ENCODE peak calls at places on chromosome 6, in four cellular contexts. I is neuronal stem cell, M is H9, W is H1. X is an unnamed sample.

GRCh38 chr6:152298055-152298647 is 339.0 kb downstream of the SYNE1 start:
- DNase-seq in W (no peak), I (no peak), M (no peak), X (no peak)

GRCh38 chr6:108113557-108114519 is 39.3 kb upstream of the OSTM1 start:
- DNase-seq in M (peak; percentile 81), I (peak; percentile 62), W (no peak), X (peak; percentile 69)

GRCh38 chr6:47195251-47195650 is 114.5 kb downstream of the TNFRSF21 start:
- DNase-seq in I (no peak), W (no peak), M (no peak), X (peak; percentile 88)

GRCh38 chr6:28501259-28501658 is 14.3 kb downstream of the GPX6 start:
- DNase-seq in I (no peak), M (no peak), W (no peak), X (no peak)

GRCh38 chr6:23329091-23329490 is 759.7 kb downstream of the HDGFL1 start:
- DNase-seq in W (no peak), M (no peak), I (no peak), X (no peak)

GRCh38 chr6:17885079-17885478 is 102.4 kb downstream of the KIF13A start:
- DNase-seq in I (no peak), W (no peak), M (no peak), X (no peak)

GRCh38 chr6:108988291-108988690 is 106.4 kb downstream of the SESN1 start:
- DNase-seq in M (no peak), I (no peak), W (no peak), X (no peak)

GRCh38 chr6:117264487-117265424 is 602 bp upstream of the VGLL2 start:
- DNase-seq in M (peak; percentile 39), I (no peak), W (no peak), X (peak; percentile 36)

GRCh38 chr6:136921936-136922679 is at the start of gene SLC35D3:
- DNase-seq in W (no peak), I (peak; percentile 24), M (peak; percentile 56), X (peak; percentile 30)

GRCh38 chr6:44050872-44051421 is 76.3 kb downstream of the MRPL14 start:
- DNase-seq in M (no peak), I (no peak), W (no peak), X (peak; percentile 62)

GRCh38 chr6:32369678-32370077 is 2.0 kb downstream of the TSBP1 start:
- DNase-seq in I (no peak), W (no peak), M (no peak), X (peak; percentile 83)

GRCh38 chr6:133632206-133632605 is 256.7 kb upstream of the TCF21 start:
- DNase-seq in W (no peak), M (no peak), I (no peak), X (peak; percentile 77)

GRCh38 chr6:108524528-108525218 is 36.0 kb upstream of the FOXO3 start:
- DNase-seq in I (no peak), W (no peak), M (no peak), X (peak; percentile 7)

GRCh38 chr6:118387921-118388701 is 160.0 kb upstream of the PLN start:
- DNase-seq in M (no peak), I (no peak), W (no peak), X (peak; percentile 80)

GRCh38 chr6:47343631-47344421 is 34.1 kb upstream of the TNFRSF21 start:
- DNase-seq in M (no peak), W (no peak), I (no peak), X (no peak)

GRCh38 chr6:71406871-71407860 is 118.6 kb downstream of the OGFRL1 start:
- DNase-seq in M (peak; percentile 70), I (no peak), W (no peak), X (no peak)

GRCh38 chr6:71855406-71855805 is 30.9 kb upstream of the RIMS1 start:
- DNase-seq in M (no peak), I (no peak), W (no peak), X (no peak)

GRCh38 chr6:53714888-53715287 is 49.3 kb upstream of the KLHL31 start:
- DNase-seq in W (no peak), I (no peak), M (no peak), X (no peak)
- H2BK15ac ChIP-seq in W (no peak overlapping the region), I (no peak overlapping the region), M (no peak overlapping the region), X (no peak overlapping the region)

GRCh38 chr6:42978487-42978792 is 541 bp downstream of the PEX6 start:
- DNase-seq in M (peak; percentile 41), I (no peak), W (no peak), X (peak; percentile 61)
- H2BK12ac ChIP-seq in M (no peak overlapping the region), I (no peak overlapping the region), W (no peak overlapping the region), X (no peak overlapping the region)

DNA sequence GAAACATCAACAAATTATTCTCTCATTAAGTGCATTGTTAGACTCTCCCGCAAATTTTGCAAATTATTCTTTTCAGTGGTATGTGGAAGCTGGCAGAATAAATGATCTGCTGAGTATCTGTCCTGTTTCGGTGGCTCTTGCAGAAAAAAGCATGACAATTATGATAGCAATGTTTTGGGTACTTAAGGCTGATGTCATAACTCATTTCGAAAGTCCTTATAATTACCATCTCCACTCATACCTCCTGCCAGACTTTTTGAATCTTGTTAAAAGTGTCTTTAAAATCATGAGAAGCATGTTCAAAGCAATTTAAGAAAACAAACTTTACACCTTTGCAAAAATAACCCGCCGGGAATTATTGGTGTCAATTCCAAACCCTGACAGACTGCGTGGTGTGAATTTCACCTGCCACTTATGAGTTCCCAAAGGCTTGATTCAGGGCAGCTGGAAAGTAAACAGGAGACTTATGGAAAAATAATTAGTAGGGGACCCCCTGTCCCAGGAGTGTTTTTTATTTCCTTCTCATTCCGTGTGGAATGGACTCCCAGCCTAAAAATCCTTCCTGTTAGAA is 87.6 kb upstream of the E2F3 start:
- DNase-seq in I (no peak), W (no peak), M (no peak), X (peak; percentile 22)
- H3K79me1 ChIP-seq in I (no peaks in the 10 kb centered on the region), W (no peaks in the 10 kb centered on the region), M (no peaks in the 10 kb centered on the region), X (no peaks in the 10 kb centered on the region)

DNA sequence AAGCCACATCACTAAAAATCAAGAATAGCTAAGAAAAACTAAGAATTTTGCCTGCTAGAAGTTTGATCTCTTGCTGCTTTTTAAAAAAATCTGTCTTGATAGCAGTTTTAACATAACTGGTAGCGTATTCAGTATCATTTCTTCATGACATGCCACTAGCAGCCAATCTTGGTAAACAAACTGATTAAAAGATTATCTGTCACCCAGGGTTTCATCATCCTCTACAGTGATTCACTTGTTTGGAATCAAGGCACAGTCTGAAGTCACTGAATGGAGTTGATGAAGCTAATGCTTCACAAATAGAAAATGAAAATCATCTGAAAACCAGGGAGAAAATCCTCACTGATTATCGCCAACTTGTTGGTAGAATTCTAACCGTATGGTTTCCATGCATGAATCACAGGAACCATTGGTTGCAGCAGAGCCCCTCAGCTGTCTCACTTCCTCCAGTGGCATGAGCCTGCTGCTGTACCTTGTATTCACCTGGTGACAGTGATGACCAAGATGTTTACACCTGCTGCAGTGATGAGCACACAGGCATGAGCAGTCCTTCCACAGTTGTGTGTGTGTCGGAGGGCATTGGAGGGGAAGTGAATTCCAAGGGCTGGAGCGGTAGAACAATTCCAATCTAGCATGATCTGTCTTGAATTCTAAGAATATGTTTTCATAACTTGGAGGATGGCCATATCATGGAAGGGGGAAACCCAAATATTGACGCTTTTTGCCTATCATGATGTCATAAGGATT is 275.0 kb downstream of the KHDC1L start:
- DNase-seq in I (no peak), M (no peak), W (no peak), X (peak; percentile 95)
- H2BK15ac ChIP-seq in I (no peak overlapping the region), M (no peak overlapping the region), W (no peak overlapping the region), X (no peak overlapping the region)